ENCODE peak calls at places on chromosomes 13 and 19, in four cellular contexts. B, C, S and X are unnamed samples.
A peak's percentile ranks its signal among the peaks of the same experiment; 100 is the strongest.

GRCh38 chr19:31256601-31256990 is 92.6 kb downstream of the TSHZ3 start:
- DNase-seq in B (no peak), C (no peak), S (no peak), X (no peak)

GRCh38 chr19:46221981-46222610 is 7.4 kb upstream of the IGFL1 start:
- DNase-seq in S (no peak), C (no peak), B (no peak), X (peak; percentile 55)

GRCh38 chr13:39788097-39788496 is 132.6 kb downstream of the COG6 start:
- DNase-seq in C (no peak), S (no peak), B (no peak), X (no peak)

GRCh38 chr13:104318121-104318520 is 1251.9 kb upstream of the SLC10A2 start:
- DNase-seq in C (no peak), S (peak; percentile 25), B (no peak), X (peak; percentile 68)

GRCh38 chr13:67192751-67193150 is 37.4 kb downstream of the PCDH9 start:
- DNase-seq in B (no peak), S (no peak), C (no peak), X (no peak)

GRCh38 chr13:110017379-110017778 is 231.0 kb upstream of the IRS2 start:
- DNase-seq in B (no peak), C (no peak), S (peak; percentile 5), X (peak; percentile 92)

GRCh38 chr13:27194209-27194608 is 22.6 kb upstream of the USP12 start:
- DNase-seq in S (no peak), B (no peak), C (no peak), X (peak; percentile 57)

GRCh38 chr19:3365447-3366103 is 808 bp upstream of the NFIC start:
- DNase-seq in S (peak; percentile 57), C (no peak), B (no peak), X (peak; percentile 71)

GRCh38 chr19:36850646-36851442 is at the start of gene ZNF345:
- DNase-seq in B (peak; percentile 78), C (peak; percentile 75), S (peak; percentile 97), X (peak; percentile 97)

GRCh38 chr19:7447648-7448047 is 41.2 kb downstream of the PEX11G start:
- DNase-seq in S (no peak), B (no peak), C (no peak), X (no peak)

GRCh38 chr13:36006895-36007294 is 124.3 kb downstream of the DCLK1 start:
- DNase-seq in S (no peak), C (no peak), B (no peak), X (no peak)

GRCh38 chr13:101150998-101151397 is 265.3 kb downstream of the NALCN start:
- DNase-seq in B (no peak), S (no peak), C (no peak), X (peak; percentile 12)

GRCh38 chr19:54317108-54317964 is 4.4 kb upstream of the LILRA5 start:
- DNase-seq in C (no peak), B (no peak), S (no peak), X (no peak)

GRCh38 chr19:16076958-16077611 is 790 bp downstream of the TPM4 start:
- DNase-seq in C (no peak), S (no peak), B (no peak), X (no peak)

GRCh38 chr19:17616961-17617806 is 61.7 kb downstream of the COLGALT1 start:
- DNase-seq in S (no peak), B (no peak), C (no peak), X (peak; percentile 10)

GRCh38 chr13:66074018-66074615 is 1156.0 kb downstream of the PCDH9 start:
- DNase-seq in S (no peak), C (no peak), B (no peak), X (no peak)

GRCh38 chr19:35320285-35320706 is 8.7 kb upstream of the CD22 start:
- DNase-seq in B (no peak), C (no peak), S (no peak), X (no peak)

GRCh38 chr19:42176649-42176989 is 40.9 kb downstream of the DEDD2 start:
- DNase-seq in B (no peak), C (no peak), S (no peak), X (no peak)

GRCh38 chr13:32850311-32851052 is 165.7 kb upstream of the KL start:
- DNase-seq in B (no peak), S (no peak), C (no peak), X (no peak)

GRCh38 chr13:43895940-43896339 is 16.2 kb downstream of the LACC1 start:
- DNase-seq in C (no peak), B (no peak), S (no peak), X (no peak)

GRCh38 chr19:45506991-45507863 is at the start of gene VASP:
- DNase-seq in B (peak; percentile 89), C (peak; percentile 87), S (peak; percentile 91), X (peak; percentile 88)

GRCh38 chr13:67138937-67139336 is 91.2 kb downstream of the PCDH9 start:
- DNase-seq in B (no peak), S (no peak), C (no peak), X (no peak)

GRCh38 chr13:74134777-74135305 is 637 bp upstream of the KLF12 start:
- DNase-seq in S (peak; percentile 41), B (peak; percentile 66), C (peak; percentile 68), X (no peak)

GRCh38 chr13:98313938-98314292 is 136.8 kb upstream of the RNF113B start:
- DNase-seq in C (no peak), S (no peak), B (no peak), X (no peak)

GRCh38 chr13:40146063-40146462 is 490.6 kb downstream of the COG6 start:
- DNase-seq in B (no peak), S (no peak), C (no peak), X (no peak)

GRCh38 chr19:4749870-4750269 is 26.2 kb upstream of the DPP9 start:
- DNase-seq in B (no peak), S (no peak), C (no peak), X (no peak)

GRCh38 chr13:113539176-113539575 is 45.4 kb upstream of the TFDP1 start:
- DNase-seq in S (no peak), B (no peak), C (no peak), X (no peak)

GRCh38 chr13:46850214-46850613 is 46.6 kb downstream of the HTR2A start:
- DNase-seq in C (no peak), S (no peak), B (no peak), X (no peak)

GRCh38 chr19:55550321-55550650 is 4.9 kb upstream of the SBK3 start:
- DNase-seq in B (no peak), S (no peak), C (no peak), X (no peak)

GRCh38 chr13:20425819-20426219 is 99.8 kb downstream of the CRYL1 start:
- DNase-seq in S (no peak), B (no peak), C (no peak), X (no peak)